ENCODE peak calls at places on chromosomes 6 and 20, in eight cellular contexts. A is OCI-LY7; R is activated CD4-positive, alpha-beta T cell treated with anti-CD3 and anti-CD28 coated beads for 48 hours; O is SJCRH30; N is Ammon's horn; U is kidney tubule cell; E is GM13976; G is NCI-H460. T is an unnamed sample.

GRCh38 chr6:141955621-141956020 is 177.1 kb upstream of the GJE1 start:
- DNase-seq in A (no peak), R (no peak), O (no peak), N (no peak), U (no peak), E (no peak), G (no peak), T (no peak)

GRCh38 chr20:57895161-57895855 is 185.5 kb upstream of the PMEPA1 start:
- DNase-seq in A (no peak), R (no peak), O (no peak), N (no peak), U (no peak), E (no peak), G (no peak), T (no peak)

GRCh38 chr6:132932566-132932965 is 118.2 kb downstream of the RPS12 start:
- DNase-seq in A (no peak), R (no peak), O (peak), N (no peak), U (no peak), E (no peak), G (no peak), T (no peak)

GRCh38 chr20:56851552-56851951 is 222.4 kb downstream of the TFAP2C start:
- DNase-seq in A (no peak), R (no peak), O (no peak), N (no peak), U (no peak), E (no peak), G (no peak), T (no peak)

GRCh38 chr6:96304997-96305396 is 216.6 kb upstream of the UFL1 start:
- DNase-seq in A (no peak), R (no peak), O (no peak), N (no peak), U (no peak), E (peak), G (peak), T (no peak)

GRCh38 chr6:11414564-11414963 is 123.0 kb upstream of the TMEM170B start:
- DNase-seq in A (no peak), R (peak), O (no peak), N (no peak), U (peak), E (no peak), G (no peak), T (no peak)

GRCh38 chr6:66328181-66328580 is 621.2 kb upstream of the EYS start:
- DNase-seq in A (no peak), R (no peak), O (no peak), N (no peak), U (no peak), E (no peak), G (no peak), T (no peak)

GRCh38 chr20:58832442-58832841 is 18.3 kb downstream of the GNAS-AS1 start:
- DNase-seq in A (no peak), R (no peak), O (no peak), N (no peak), U (no peak), E (no peak), G (no peak), T (no peak)

GRCh38 chr6:166908812-166909211 is 47.5 kb downstream of the RNASET2 start:
- DNase-seq in A (no peak), R (no peak), O (no peak), N (no peak), U (no peak), E (peak), G (no peak), T (no peak)

GRCh38 chr20:2800590-2801458 is at the start of gene CPXM1:
- DNase-seq in A (no peak), R (peak), O (no peak), N (no peak), U (peak), E (peak), G (no peak), T (no peak)

GRCh38 chr6:64280569-64280968 is 645.0 kb downstream of the PHF3 start:
- DNase-seq in A (no peak), R (no peak), O (no peak), N (peak), U (peak), E (peak), G (peak), T (no peak)

GRCh38 chr6:135830971-135831370 is 20.5 kb upstream of the PDE7B start:
- DNase-seq in A (no peak), R (no peak), O (no peak), N (no peak), U (no peak), E (no peak), G (no peak), T (no peak)

GRCh38 chr6:29737707-29738630 is 14.7 kb downstream of the HLA-F start:
- DNase-seq in A (peak), R (peak), O (peak), N (peak), U (peak), E (peak), G (peak), T (peak)

T was measured in right cardiac atrium.